ENCODE peak calls at places on chromosome 10, in five cellular contexts. One of them, this sample, is unnamed.

GRCh38 chr10:21499580-21499909 is 25.9 kb downstream of the SKIDA1 start:
- DNase-seq in breast epithelium: no peak
- DNase-seq in fibroblast of lung: no peak
- DNase-seq in lung: no peak
- DNase-seq in A549: no peak
- DNase-seq in this sample: no peak

GRCh38 chr10:35194906-35195305 is 68.3 kb downstream of the CREM start:
- DNase-seq in lung: no peak
- DNase-seq in fibroblast of lung: peak; percentile 87
- DNase-seq in breast epithelium: no peak
- DNase-seq in A549: peak; percentile 79
- DNase-seq in this sample: no peak

GRCh38 chr10:13944901-13945300 is 358.1 kb downstream of the PRPF18 start:
- DNase-seq in breast epithelium: no peak
- DNase-seq in fibroblast of lung: no peak
- DNase-seq in A549: no peak
- DNase-seq in lung: no peak
- DNase-seq in this sample: no peak

GRCh38 chr10:117685431-117685830 is 142.9 kb downstream of the EMX2 start:
- DNase-seq in fibroblast of lung: no peak
- DNase-seq in A549: no peak
- DNase-seq in breast epithelium: no peak
- DNase-seq in lung: no peak
- DNase-seq in this sample: no peak

GRCh38 chr10:106189254-106189653 is 975.3 kb downstream of the SORCS1 start:
- DNase-seq in A549: peak; percentile 33
- DNase-seq in breast epithelium: no peak
- DNase-seq in fibroblast of lung: peak; percentile 1
- DNase-seq in lung: no peak
- DNase-seq in this sample: peak; percentile 26

GRCh38 chr10:5764422-5765297 is 48.6 kb downstream of the GDI2 start:
- DNase-seq in lung: no peak
- DNase-seq in breast epithelium: no peak
- DNase-seq in fibroblast of lung: no peak
- DNase-seq in A549: no peak
- DNase-seq in this sample: no peak

GRCh38 chr10:75014516-75015230 is 96.8 kb upstream of the SAMD8 start:
- DNase-seq in fibroblast of lung: no peak
- DNase-seq in lung: no peak
- DNase-seq in breast epithelium: no peak
- DNase-seq in A549: no peak
- DNase-seq in this sample: no peak

GRCh38 chr10:12872577-12872976 is 128.9 kb downstream of the CCDC3 start:
- DNase-seq in lung: no peak
- DNase-seq in A549: no peak
- DNase-seq in breast epithelium: no peak
- DNase-seq in fibroblast of lung: no peak
- DNase-seq in this sample: no peak

GRCh38 chr10:114726820-114727271 is 68.8 kb upstream of the ABLIM1 start:
- DNase-seq in lung: no peak
- DNase-seq in fibroblast of lung: no peak
- DNase-seq in breast epithelium: no peak
- DNase-seq in A549: no peak
- DNase-seq in this sample: no peak

GRCh38 chr10:103751696-103752287 is 103.6 kb downstream of the SH3PXD2A start:
- DNase-seq in A549: no peak
- DNase-seq in lung: no peak
- DNase-seq in fibroblast of lung: no peak
- DNase-seq in breast epithelium: no peak
- DNase-seq in this sample: no peak
- H3K27ac ChIP-seq in A549: no peak overlapping the region
- H3K27ac ChIP-seq in lung: peak overlapping the region; percentile 30
- H3K27ac ChIP-seq in fibroblast of lung: no peak overlapping the region
- H3K27ac ChIP-seq in breast epithelium: no peak overlapping the region
- H3K27ac ChIP-seq in this sample: no peak overlapping the region

GRCh38 chr10:24133839-24134238 is 75.1 kb upstream of the KIAA1217 start:
- DNase-seq in lung: no peak
- DNase-seq in A549: no peak
- DNase-seq in breast epithelium: no peak
- DNase-seq in fibroblast of lung: no peak
- DNase-seq in this sample: no peak

GRCh38 chr10:24132741-24133140 is 76.2 kb upstream of the KIAA1217 start:
- DNase-seq in A549: no peak
- DNase-seq in fibroblast of lung: no peak
- DNase-seq in breast epithelium: no peak
- DNase-seq in lung: no peak
- DNase-seq in this sample: no peak

GRCh38 chr10:24136070-24136469 is 72.9 kb upstream of the KIAA1217 start:
- DNase-seq in A549: no peak
- DNase-seq in lung: no peak
- DNase-seq in breast epithelium: no peak
- DNase-seq in fibroblast of lung: no peak
- DNase-seq in this sample: no peak
- H3K27ac ChIP-seq in A549: no peak overlapping the region
- H3K27ac ChIP-seq in lung: no peak overlapping the region
- H3K27ac ChIP-seq in breast epithelium: no peak overlapping the region
- H3K27ac ChIP-seq in fibroblast of lung: no peak overlapping the region
- H3K27ac ChIP-seq in this sample: no peak overlapping the region

GRCh38 chr10:44891721-44892120 is 19.4 kb upstream of the TMEM72 start:
- DNase-seq in A549: no peak
- DNase-seq in breast epithelium: no peak
- DNase-seq in lung: no peak
- DNase-seq in fibroblast of lung: no peak
- DNase-seq in this sample: no peak
- H3K27ac ChIP-seq in A549: no peak overlapping the region
- H3K27ac ChIP-seq in breast epithelium: no peak overlapping the region
- H3K27ac ChIP-seq in lung: no peak overlapping the region
- H3K27ac ChIP-seq in fibroblast of lung: no peak overlapping the region
- H3K27ac ChIP-seq in this sample: no peak overlapping the region

GRCh38 chr10:78248651-78249464 is 215.2 kb downstream of the RPS24 start:
- DNase-seq in A549: no peak
- DNase-seq in fibroblast of lung: peak; percentile 86
- DNase-seq in lung: no peak
- DNase-seq in breast epithelium: no peak
- DNase-seq in this sample: peak; percentile 9
- H3K27ac ChIP-seq in A549: no peak overlapping the region
- H3K27ac ChIP-seq in fibroblast of lung: peak overlapping the region; percentile 89
- H3K27ac ChIP-seq in lung: no peak overlapping the region
- H3K27ac ChIP-seq in breast epithelium: peak overlapping the region; percentile 45
- H3K27ac ChIP-seq in this sample: no peak overlapping the region

GRCh38 chr10:91672021-91672608 is 39.2 kb upstream of the PPP1R3C start:
- DNase-seq in breast epithelium: no peak
- DNase-seq in lung: no peak
- DNase-seq in fibroblast of lung: peak; percentile 58
- DNase-seq in A549: no peak
- DNase-seq in this sample: no peak
- H3K27ac ChIP-seq in breast epithelium: no peak overlapping the region
- H3K27ac ChIP-seq in lung: no peak overlapping the region
- H3K27ac ChIP-seq in fibroblast of lung: no peak overlapping the region
- H3K27ac ChIP-seq in A549: no peak overlapping the region
- H3K27ac ChIP-seq in this sample: no peak overlapping the region

DNA sequence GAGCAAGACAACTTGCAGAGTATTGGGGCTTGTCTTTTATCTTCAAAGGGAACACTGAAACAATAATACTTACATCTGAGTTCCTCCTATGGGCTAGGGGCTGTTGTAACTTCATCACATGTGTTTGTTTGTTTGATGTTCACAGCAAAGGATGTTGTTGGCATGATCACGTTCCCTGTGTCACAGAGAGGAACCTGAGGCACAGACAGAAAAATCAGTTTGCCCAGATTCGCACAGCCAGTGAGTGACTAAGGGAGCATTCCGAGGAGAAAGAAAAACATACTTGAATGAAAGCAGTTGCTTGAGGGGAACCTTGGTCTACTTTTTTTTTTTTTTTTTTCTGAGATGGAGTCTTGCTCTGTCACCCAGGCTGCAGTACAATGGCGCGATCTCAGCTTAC is 87.2 kb upstream of the PFKP start:
- DNase-seq in breast epithelium: no peak
- DNase-seq in lung: no peak
- DNase-seq in fibroblast of lung: no peak
- DNase-seq in A549: no peak
- DNase-seq in this sample: no peak
- H3K27ac ChIP-seq in breast epithelium: no peak overlapping the region
- H3K27ac ChIP-seq in lung: no peak overlapping the region
- H3K27ac ChIP-seq in fibroblast of lung: no peak overlapping the region
- H3K27ac ChIP-seq in A549: peak overlapping the region; percentile 32
- H3K27ac ChIP-seq in this sample: no peak overlapping the region

This sample was measured in body of pancreas.